ENCODE peak calls at places on chromosomes 3 and 15, in five cellular contexts. One of them, this sample, is unnamed.

GRCh38 chr3:69740103-69741021 is 1.1 kb downstream of the MITF start:
- DNase-seq in A172: no peak
- DNase-seq in activated CD8-positive, alpha-beta memory T cell treated with anti-CD3 and anti-CD28 coated beads, Interleukin-2, amount 50 U/mL, for 48 hours: no peak
- DNase-seq in HEK293T: peak; percentile 34
- DNase-seq in right atrium auricular region: no peak
- DNase-seq in this sample: no peak

GRCh38 chr15:59369597-59369996 is 3.1 kb downstream of the MYO1E start:
- DNase-seq in activated CD8-positive, alpha-beta memory T cell treated with anti-CD3 and anti-CD28 coated beads, Interleukin-2, amount 50 U/mL, for 48 hours: no peak
- DNase-seq in right atrium auricular region: no peak
- DNase-seq in HEK293T: no peak
- DNase-seq in A172: no peak
- DNase-seq in this sample: no peak

GRCh38 chr3:161879470-161879869 is 382.9 kb downstream of the OTOL1 start:
- DNase-seq in A172: no peak
- DNase-seq in activated CD8-positive, alpha-beta memory T cell treated with anti-CD3 and anti-CD28 coated beads, Interleukin-2, amount 50 U/mL, for 48 hours: no peak
- DNase-seq in right atrium auricular region: no peak
- DNase-seq in HEK293T: no peak
- DNase-seq in this sample: no peak

GRCh38 chr15:54273928-54274327 is 295.7 kb downstream of the UNC13C start:
- DNase-seq in right atrium auricular region: no peak
- DNase-seq in activated CD8-positive, alpha-beta memory T cell treated with anti-CD3 and anti-CD28 coated beads, Interleukin-2, amount 50 U/mL, for 48 hours: no peak
- DNase-seq in A172: no peak
- DNase-seq in HEK293T: peak; percentile 4
- DNase-seq in this sample: no peak

GRCh38 chr15:51341366-51342248 is at the start of gene GLDN:
- DNase-seq in A172: no peak
- DNase-seq in right atrium auricular region: no peak
- DNase-seq in HEK293T: peak; percentile 6
- DNase-seq in activated CD8-positive, alpha-beta memory T cell treated with anti-CD3 and anti-CD28 coated beads, Interleukin-2, amount 50 U/mL, for 48 hours: no peak
- DNase-seq in this sample: no peak

GRCh38 chr15:29920515-29920914 is 98.2 kb upstream of the TJP1 start:
- DNase-seq in A172: peak; percentile 81
- DNase-seq in HEK293T: no peak
- DNase-seq in activated CD8-positive, alpha-beta memory T cell treated with anti-CD3 and anti-CD28 coated beads, Interleukin-2, amount 50 U/mL, for 48 hours: no peak
- DNase-seq in right atrium auricular region: no peak
- DNase-seq in this sample: no peak

GRCh38 chr15:42371125-42371524 is 11.8 kb downstream of the CAPN3 start:
- DNase-seq in activated CD8-positive, alpha-beta memory T cell treated with anti-CD3 and anti-CD28 coated beads, Interleukin-2, amount 50 U/mL, for 48 hours: no peak
- DNase-seq in right atrium auricular region: no peak
- DNase-seq in A172: no peak
- DNase-seq in HEK293T: no peak
- DNase-seq in this sample: no peak

GRCh38 chr3:118628704-118629341 is 405.8 kb downstream of the IGSF11 start:
- DNase-seq in activated CD8-positive, alpha-beta memory T cell treated with anti-CD3 and anti-CD28 coated beads, Interleukin-2, amount 50 U/mL, for 48 hours: peak; percentile 51
- DNase-seq in HEK293T: peak; percentile 77
- DNase-seq in A172: peak; percentile 63
- DNase-seq in right atrium auricular region: peak; percentile 60
- DNase-seq in this sample: no peak

GRCh38 chr15:31333820-31334219 is 7.2 kb downstream of the KLF13 start:
- DNase-seq in HEK293T: no peak
- DNase-seq in activated CD8-positive, alpha-beta memory T cell treated with anti-CD3 and anti-CD28 coated beads, Interleukin-2, amount 50 U/mL, for 48 hours: no peak
- DNase-seq in right atrium auricular region: no peak
- DNase-seq in A172: no peak
- DNase-seq in this sample: no peak

GRCh38 chr15:100939786-100940185 is 20.6 kb downstream of the LRRK1 start:
- DNase-seq in A172: no peak
- DNase-seq in activated CD8-positive, alpha-beta memory T cell treated with anti-CD3 and anti-CD28 coated beads, Interleukin-2, amount 50 U/mL, for 48 hours: no peak
- DNase-seq in right atrium auricular region: no peak
- DNase-seq in HEK293T: no peak
- DNase-seq in this sample: no peak

GRCh38 chr15:67373266-67373665 is 118.7 kb downstream of the IQCH start:
- DNase-seq in A172: no peak
- DNase-seq in activated CD8-positive, alpha-beta memory T cell treated with anti-CD3 and anti-CD28 coated beads, Interleukin-2, amount 50 U/mL, for 48 hours: no peak
- DNase-seq in right atrium auricular region: no peak
- DNase-seq in HEK293T: no peak
- DNase-seq in this sample: no peak

GRCh38 chr3:134885877-134886621 is 91.0 kb downstream of the EPHB1 start:
- DNase-seq in HEK293T: no peak
- DNase-seq in activated CD8-positive, alpha-beta memory T cell treated with anti-CD3 and anti-CD28 coated beads, Interleukin-2, amount 50 U/mL, for 48 hours: no peak
- DNase-seq in A172: peak; percentile 10
- DNase-seq in right atrium auricular region: no peak
- DNase-seq in this sample: no peak

GRCh38 chr3:63364909-63365308 is 86.8 kb downstream of the SYNPR start:
- DNase-seq in activated CD8-positive, alpha-beta memory T cell treated with anti-CD3 and anti-CD28 coated beads, Interleukin-2, amount 50 U/mL, for 48 hours: no peak
- DNase-seq in right atrium auricular region: no peak
- DNase-seq in HEK293T: no peak
- DNase-seq in A172: no peak
- DNase-seq in this sample: no peak

GRCh38 chr3:103904991-103905390 is 1461.7 kb upstream of the ALCAM start:
- DNase-seq in right atrium auricular region: no peak
- DNase-seq in HEK293T: no peak
- DNase-seq in activated CD8-positive, alpha-beta memory T cell treated with anti-CD3 and anti-CD28 coated beads, Interleukin-2, amount 50 U/mL, for 48 hours: no peak
- DNase-seq in A172: no peak
- DNase-seq in this sample: no peak

GRCh38 chr3:37751537-37751936 is 110.1 kb upstream of the CTDSPL start:
- DNase-seq in right atrium auricular region: no peak
- DNase-seq in HEK293T: no peak
- DNase-seq in A172: no peak
- DNase-seq in activated CD8-positive, alpha-beta memory T cell treated with anti-CD3 and anti-CD28 coated beads, Interleukin-2, amount 50 U/mL, for 48 hours: no peak
- DNase-seq in this sample: no peak

GRCh38 chr3:69143605-69144004 is 21.2 kb upstream of the LMOD3 start:
- DNase-seq in A172: peak; percentile 7
- DNase-seq in right atrium auricular region: no peak
- DNase-seq in activated CD8-positive, alpha-beta memory T cell treated with anti-CD3 and anti-CD28 coated beads, Interleukin-2, amount 50 U/mL, for 48 hours: no peak
- DNase-seq in HEK293T: peak; percentile 56
- DNase-seq in this sample: no peak

GRCh38 chr15:96327155-96327741 is 3.3 kb upstream of the NR2F2 start:
- DNase-seq in HEK293T: no peak
- DNase-seq in activated CD8-positive, alpha-beta memory T cell treated with anti-CD3 and anti-CD28 coated beads, Interleukin-2, amount 50 U/mL, for 48 hours: no peak
- DNase-seq in A172: peak; percentile 82
- DNase-seq in right atrium auricular region: no peak
- DNase-seq in this sample: no peak

GRCh38 chr3:195806211-195806915 is 5.4 kb downstream of the MUC4 start:
- DNase-seq in right atrium auricular region: no peak
- DNase-seq in HEK293T: no peak
- DNase-seq in activated CD8-positive, alpha-beta memory T cell treated with anti-CD3 and anti-CD28 coated beads, Interleukin-2, amount 50 U/mL, for 48 hours: no peak
- DNase-seq in A172: no peak
- DNase-seq in this sample: no peak

GRCh38 chr3:172152869-172153268 is 113.5 kb downstream of the FNDC3B start:
- DNase-seq in A172: peak; percentile 51
- DNase-seq in right atrium auricular region: peak; percentile 78
- DNase-seq in activated CD8-positive, alpha-beta memory T cell treated with anti-CD3 and anti-CD28 coated beads, Interleukin-2, amount 50 U/mL, for 48 hours: no peak
- DNase-seq in HEK293T: no peak
- DNase-seq in this sample: no peak

GRCh38 chr3:117105650-117106049 is 396.1 kb downstream of the TUSC7 start:
- DNase-seq in activated CD8-positive, alpha-beta memory T cell treated with anti-CD3 and anti-CD28 coated beads, Interleukin-2, amount 50 U/mL, for 48 hours: no peak
- DNase-seq in right atrium auricular region: no peak
- DNase-seq in A172: no peak
- DNase-seq in HEK293T: no peak
- DNase-seq in this sample: no peak

GRCh38 chr3:53880396-53881345 is 1.3 kb downstream of the ACTR8 start:
- DNase-seq in A172: no peak
- DNase-seq in HEK293T: no peak
- DNase-seq in right atrium auricular region: no peak
- DNase-seq in activated CD8-positive, alpha-beta memory T cell treated with anti-CD3 and anti-CD28 coated beads, Interleukin-2, amount 50 U/mL, for 48 hours: no peak
- DNase-seq in this sample: no peak

GRCh38 chr3:21174461-21174860 is 576.5 kb downstream of the ZNF385D start:
- DNase-seq in activated CD8-positive, alpha-beta memory T cell treated with anti-CD3 and anti-CD28 coated beads, Interleukin-2, amount 50 U/mL, for 48 hours: no peak
- DNase-seq in right atrium auricular region: no peak
- DNase-seq in HEK293T: no peak
- DNase-seq in A172: peak; percentile 13
- DNase-seq in this sample: no peak

GRCh38 chr15:29136815-29137214 is 132.8 kb downstream of the NSMCE3 start:
- DNase-seq in right atrium auricular region: no peak
- DNase-seq in activated CD8-positive, alpha-beta memory T cell treated with anti-CD3 and anti-CD28 coated beads, Interleukin-2, amount 50 U/mL, for 48 hours: no peak
- DNase-seq in HEK293T: no peak
- DNase-seq in A172: no peak
- DNase-seq in this sample: no peak

GRCh38 chr3:43155464-43156121 is 49.7 kb upstream of the POMGNT2 start:
- DNase-seq in HEK293T: peak; percentile 77
- DNase-seq in activated CD8-positive, alpha-beta memory T cell treated with anti-CD3 and anti-CD28 coated beads, Interleukin-2, amount 50 U/mL, for 48 hours: no peak
- DNase-seq in A172: peak; percentile 69
- DNase-seq in right atrium auricular region: peak; percentile 83
- DNase-seq in this sample: no peak

GRCh38 chr3:183242431-183242830 is 10.6 kb upstream of the B3GNT5 start:
- DNase-seq in activated CD8-positive, alpha-beta memory T cell treated with anti-CD3 and anti-CD28 coated beads, Interleukin-2, amount 50 U/mL, for 48 hours: no peak
- DNase-seq in A172: no peak
- DNase-seq in right atrium auricular region: no peak
- DNase-seq in HEK293T: no peak
- DNase-seq in this sample: no peak

GRCh38 chr3:54641226-54642014 is 286.4 kb downstream of the LRTM1 start:
- DNase-seq in right atrium auricular region: no peak
- DNase-seq in HEK293T: no peak
- DNase-seq in A172: no peak
- DNase-seq in activated CD8-positive, alpha-beta memory T cell treated with anti-CD3 and anti-CD28 coated beads, Interleukin-2, amount 50 U/mL, for 48 hours: no peak
- DNase-seq in this sample: no peak

GRCh38 chr3:54987719-54988118 is 59.9 kb upstream of the LRTM1 start:
- DNase-seq in right atrium auricular region: no peak
- DNase-seq in activated CD8-positive, alpha-beta memory T cell treated with anti-CD3 and anti-CD28 coated beads, Interleukin-2, amount 50 U/mL, for 48 hours: no peak
- DNase-seq in A172: no peak
- DNase-seq in HEK293T: no peak
- DNase-seq in this sample: no peak

GRCh38 chr3:5630396-5630795 is 442.9 kb downstream of the EDEM1 start:
- DNase-seq in activated CD8-positive, alpha-beta memory T cell treated with anti-CD3 and anti-CD28 coated beads, Interleukin-2, amount 50 U/mL, for 48 hours: no peak
- DNase-seq in A172: no peak
- DNase-seq in right atrium auricular region: no peak
- DNase-seq in HEK293T: no peak
- DNase-seq in this sample: no peak

GRCh38 chr3:42139740-42140453 is 48.7 kb downstream of the TRAK1 start:
- DNase-seq in HEK293T: no peak
- DNase-seq in right atrium auricular region: no peak
- DNase-seq in activated CD8-positive, alpha-beta memory T cell treated with anti-CD3 and anti-CD28 coated beads, Interleukin-2, amount 50 U/mL, for 48 hours: no peak
- DNase-seq in A172: no peak
- DNase-seq in this sample: no peak